ENCODE peak calls at places on chromosomes 6 and 20, in five cellular contexts. Y is left cardiac atrium, M is fibroblast of the aortic adventitia, A is NAMALWA, X is GM18507. O is an unnamed sample.

GRCh38 chr6:36120539-36120938 is 9.8 kb upstream of the MAPK13 start:
- DNase-seq in A (peak), Y (no peak), M (no peak), X (no peak), O (no peak)

GRCh38 chr20:39993737-39994136 is 695.3 kb downstream of the MAFB start:
- DNase-seq in A (no peak), Y (peak), X (no peak), M (no peak), O (no peak)

GRCh38 chr20:46070215-46070910 is 19.4 kb downstream of the NCOA5 start:
- DNase-seq in A (no peak), X (no peak), M (peak), Y (no peak), O (no peak)

GRCh38 chr20:46122071-46122470 is 4.0 kb downstream of the CD40 start:
- DNase-seq in M (peak), X (no peak), A (no peak), Y (no peak), O (peak)

GRCh38 chr6:11278207-11278559 is 45.7 kb upstream of the NEDD9 start:
- DNase-seq in Y (no peak), A (no peak), M (no peak), X (no peak), O (no peak)

GRCh38 chr6:33297956-33298772 is 578 bp downstream of the RGL2 start:
- DNase-seq in X (no peak), A (peak), M (peak), Y (peak), O (peak)

GRCh38 chr6:163926642-163927041 is 512.1 kb downstream of the QKI start:
- DNase-seq in M (no peak), X (no peak), A (no peak), Y (peak), O (no peak)

GRCh38 chr6:44508646-44509045 is 121.1 kb downstream of the CDC5L start:
- DNase-seq in M (peak), X (no peak), Y (no peak), A (no peak), O (no peak)

GRCh38 chr20:3697588-3698235 is 14.7 kb downstream of the SIGLEC1 start:
- DNase-seq in X (no peak), A (no peak), Y (no peak), M (no peak), O (no peak)

GRCh38 chr6:61210549-61210948 is 1075.5 kb downstream of the KHDRBS2 start:
- DNase-seq in M (no peak), Y (no peak), X (no peak), A (no peak), O (no peak)

GRCh38 chr20:52129611-52130010 is 62.0 kb downstream of the ZFP64 start:
- DNase-seq in A (no peak), M (no peak), X (no peak), Y (no peak), O (no peak)

GRCh38 chr20:34557936-34558319 is 590 bp upstream of the MAP1LC3A start:
- DNase-seq in M (no peak), Y (no peak), X (no peak), A (no peak), O (no peak)

GRCh38 chr20:63692436-63693078 is 3.9 kb upstream of the TNFRSF6B start:
- DNase-seq in X (no peak), M (peak), Y (peak), A (no peak), O (no peak)

GRCh38 chr6:147161974-147162495 is 42.2 kb upstream of the STXBP5 start:
- DNase-seq in M (peak), A (no peak), X (no peak), Y (no peak), O (peak)

GRCh38 chr6:169933839-169934698 is 182.6 kb downstream of the ERMARD start:
- DNase-seq in M (peak), A (no peak), Y (peak), X (no peak), O (no peak)

GRCh38 chr6:160435935-160436334 is 87.8 kb downstream of the SLC22A3 start:
- DNase-seq in Y (no peak), A (no peak), X (no peak), M (no peak), O (no peak)

GRCh38 chr20:62368629-62369507 is 1.8 kb upstream of the LAMA5 start:
- DNase-seq in Y (no peak), X (no peak), M (peak), A (no peak), O (no peak)

GRCh38 chr6:116229287-116229913 is 24.5 kb downstream of the TSPYL4 start:
- DNase-seq in Y (peak), X (no peak), M (peak), A (peak), O (no peak)

GRCh38 chr6:169101036-169101805 is 152.4 kb downstream of the THBS2 start:
- DNase-seq in X (no peak), A (no peak), M (no peak), Y (no peak), O (no peak)

GRCh38 chr6:16735014-16735413 is 26.2 kb downstream of the ATXN1 start:
- DNase-seq in X (no peak), M (no peak), Y (no peak), A (no peak), O (no peak)

GRCh38 chr6:112222111-112222726 is 32.1 kb downstream of the LAMA4 start:
- DNase-seq in Y (no peak), M (peak), A (no peak), X (no peak), O (no peak)

GRCh38 chr6:157561929-157562810 is 181.2 kb downstream of the ZDHHC14 start:
- DNase-seq in A (peak), Y (no peak), M (no peak), X (peak), O (no peak)

GRCh38 chr6:120147218-120147871 is 797.8 kb upstream of the MAN1A1 start:
- DNase-seq in Y (no peak), X (no peak), M (no peak), A (peak), O (no peak)

GRCh38 chr20:5734559-5735137 is 15.6 kb upstream of the SHLD1 start:
- DNase-seq in M (peak), Y (no peak), A (no peak), X (no peak), O (no peak)

GRCh38 chr6:7112741-7113313 is 5.1 kb downstream of the RREB1 start:
- DNase-seq in X (no peak), M (no peak), A (no peak), Y (peak), O (peak)

O was measured in epithelial cell of prostate.